ENCODE peak calls at places on chromosomes 7 and 10, in seven cellular contexts. T, A, R, G, S, M and H are unnamed samples. For H3K36me3, the result is how much of the 10 kb centered on the place peaks cover.

GRCh38 chr10:74947781-74948401 is 121.5 kb downstream of the KAT6B start:
- DNase-seq in M (no peak), T (peak), S (no peak), G (no peak), A (no peak), R (no peak), H (no peak)

GRCh38 chr10:15791816-15792524 is 68.3 kb downstream of the MINDY3 start:
- DNase-seq in R (no peak), T (no peak), A (no peak), G (no peak), S (no peak), M (no peak), H (no peak)

GRCh38 chr7:37726022-37726421 is 42.5 kb downstream of the GPR141 start:
- DNase-seq in M (no peak), A (no peak), G (no peak), R (no peak), T (no peak), S (no peak), H (no peak)

GRCh38 chr7:130461256-130461655 is 20.4 kb upstream of the CEP41 start:
- DNase-seq in A (no peak), G (no peak), T (no peak), S (no peak), M (no peak), R (no peak), H (no peak)

GRCh38 chr7:78039791-78040776 is 241.5 kb downstream of the PHTF2 start:
- DNase-seq in A (peak), S (peak), R (no peak), T (peak), M (no peak), G (peak), H (no peak)

GRCh38 chr7:240887-241421 is 48.6 kb downstream of the FAM20C start:
- DNase-seq in T (no peak), G (no peak), A (no peak), R (no peak), S (no peak), M (no peak), H (no peak)

GRCh38 chr7:30285067-30285530 is 702 bp downstream of the ZNRF2 start:
- DNase-seq in G (no peak), M (peak), T (peak), R (no peak), S (peak), A (peak), H (no peak)

GRCh38 chr7:85823379-85823778 is 636.5 kb upstream of the SEMA3D start:
- DNase-seq in A (no peak), M (no peak), S (no peak), R (no peak), T (no peak), G (no peak), H (no peak)

GRCh38 chr10:123451206-123451605 is 214.9 kb upstream of the GPR26 start:
- DNase-seq in R (no peak), S (no peak), G (no peak), T (no peak), A (no peak), M (no peak), H (no peak)

GRCh38 chr10:16933799-16934198 is 116.6 kb upstream of the RSU1 start:
- DNase-seq in R (no peak), S (no peak), M (no peak), A (no peak), T (no peak), G (no peak), H (peak)

GRCh38 chr7:19408821-19409220 is 263.6 kb upstream of the FERD3L start:
- DNase-seq in S (no peak), R (no peak), G (no peak), M (no peak), T (no peak), A (no peak), H (no peak)

GRCh38 chr7:94303736-94304135 is 91.0 kb upstream of the COL1A2 start:
- DNase-seq in M (no peak), A (no peak), T (peak), G (peak), R (no peak), S (no peak), H (peak)

GRCh38 chr7:123643495-123644428 is 11.9 kb upstream of the LMOD2 start:
- DNase-seq in G (peak), R (no peak), T (no peak), S (no peak), M (no peak), A (no peak), H (no peak)

GRCh38 chr10:8444630-8445029 is 390.1 kb downstream of the GATA3 start:
- DNase-seq in M (no peak), R (no peak), A (no peak), T (peak), G (peak), S (no peak), H (no peak)

GRCh38 chr10:29734640-29734979 is 99.8 kb upstream of the SVIL start:
- DNase-seq in R (no peak), A (no peak), S (no peak), T (no peak), M (peak), G (no peak), H (no peak)

GRCh38 chr7:137851361-137851945 is 4.7 kb upstream of the DGKI start:
- DNase-seq in S (no peak), T (no peak), G (no peak), M (no peak), R (no peak), A (no peak), H (no peak)

GRCh38 chr10:7192831-7193348 is 217.9 kb downstream of the SFMBT2 start:
- DNase-seq in A (no peak), R (no peak), S (no peak), T (no peak), G (no peak), M (no peak), H (no peak)

GRCh38 chr10:71076473-71077142 is 135.8 kb upstream of the UNC5B start:
- DNase-seq in M (peak), R (peak), T (peak), S (no peak), G (no peak), A (peak), H (no peak)

GRCh38 chr7:55192718-55193117 is 172.4 kb upstream of the LANCL2 start:
- DNase-seq in G (no peak), R (no peak), M (no peak), T (no peak), S (no peak), A (no peak), H (no peak)

GRCh38 chr7:83065714-83066113 is 97.0 kb downstream of the PCLO start:
- DNase-seq in S (no peak), G (no peak), A (no peak), R (no peak), T (no peak), M (no peak), H (no peak)

GRCh38 chr7:137439829-137440433 is 96.4 kb upstream of the PTN start:
- DNase-seq in A (no peak), G (no peak), R (no peak), S (no peak), T (no peak), M (no peak), H (no peak)

GRCh38 chr7:50795831-50796230 is 13.1 kb upstream of the GRB10 start:
- DNase-seq in S (no peak), R (no peak), A (no peak), G (no peak), T (no peak), M (no peak), H (no peak)

GRCh38 chr10:50279489-50279888 is 28.2 kb upstream of the ASAH2 start:
- DNase-seq in R (peak), M (no peak), T (no peak), A (no peak), G (peak), S (peak), H (no peak)

GRCh38 chr7:135342887-135343286 is 109.2 kb downstream of the STRA8 start:
- DNase-seq in A (no peak), S (no peak), R (no peak), G (no peak), M (no peak), T (no peak), H (no peak)

GRCh38 chr7:77439572-77439971 is 23.4 kb upstream of the GSAP start:
- DNase-seq in G (peak), A (peak), S (peak), M (no peak), R (no peak), T (peak), H (peak)

GRCh38 chr10:133422821-133423771 is 1.3 kb downstream of the SPRN start:
- DNase-seq in A (no peak), M (no peak), T (no peak), R (no peak), G (no peak), S (peak), H (no peak)

GRCh38 chr7:95899919-95900513 is 127.7 kb downstream of the DYNC1I1 start:
- DNase-seq in M (no peak), R (peak), S (no peak), A (no peak), G (peak), T (no peak), H (no peak)

GRCh38 chr10:44180321-44181154 is 204.4 kb downstream of the CXCL12 start:
- DNase-seq in R (peak), M (peak), G (no peak), T (no peak), A (no peak), S (no peak), H (peak)

GRCh38 chr7:64908358-64908757 is 5.3 kb downstream of the ZNF273 start:
- DNase-seq in S (no peak), T (no peak), R (no peak), G (no peak), A (no peak), M (no peak), H (no peak)

GRCh38 chr10:2980116-2980515 is 87.2 kb upstream of the PFKP start:
- DNase-seq in M (no peak), A (no peak), G (no peak), S (no peak), T (no peak), R (no peak), H (no peak)

GRCh38 chr7:31084226-31084625 is 32.1 kb downstream of the ADCYAP1R1 start:
- DNase-seq in S (no peak), A (no peak), T (no peak), R (no peak), G (no peak), M (no peak), H (no peak)

GRCh38 chr10:21976739-21977138 is 26.8 kb downstream of the DNAJC1 start:
- DNase-seq in M (no peak), T (no peak), A (no peak), G (no peak), R (no peak), S (no peak), H (no peak)

GRCh38 chr7:100547872-100548271 is 8.9 kb downstream of the AGFG2 start:
- DNase-seq in G (peak), M (no peak), R (no peak), A (peak), S (no peak), T (no peak), H (no peak)

GRCh38 chr7:78673272-78673671 is 780.2 kb downstream of the MAGI2 start:
- DNase-seq in G (no peak), M (no peak), R (no peak), T (no peak), A (peak), S (peak), H (no peak)

GRCh38 chr10:129032626-129033353 is 434.3 kb upstream of the MGMT start:
- DNase-seq in G (no peak), M (no peak), T (no peak), S (no peak), A (no peak), R (peak), H (no peak)

GRCh38 chr7:28409716-28410627 is 2.3 kb upstream of the CREB5 start:
- DNase-seq in R (no peak), M (peak), A (no peak), T (peak), G (no peak), S (peak), H (peak)

GRCh38 chr10:12287772-12288171 is 61.6 kb upstream of the CAMK1D start:
- DNase-seq in G (no peak), M (no peak), A (no peak), R (no peak), S (no peak), T (no peak), H (no peak)

GRCh38 chr7:139623518-139623917 is 100.0 kb downstream of the CLEC2L start:
- DNase-seq in S (no peak), A (no peak), R (no peak), M (no peak), G (peak), T (no peak), H (no peak)
- H3K36me3 ChIP-seq in S (half or more), A (under half), R (half or more), M (under half), G (under half), T (under half), H (under half)

GRCh38 chr10:92591550-92592140 is 1.3 kb upstream of the KIF11 start:
- DNase-seq in A (peak), M (peak), R (peak), S (peak), G (peak), T (peak), H (peak)
- TF ChIP-seq EP300 in A (no peak), M (no peak), R (no peak), S (no peak), G (no peak), T (no peak), H (peak)

GRCh38 chr10:125005312-125006187 is 63.6 kb downstream of the ZRANB1 start:
- DNase-seq in M (peak), T (peak), G (no peak), R (no peak), A (peak), S (peak), H (no peak)
- TF ChIP-seq POLR2A in M (no peak), T (no peak), G (no peak), R (no peak), A (no peak), S (no peak), H (no peak)

GRCh38 chr7:151348970-151349369 is 7.4 kb downstream of the NUB1 start:
- DNase-seq in R (no peak), G (no peak), M (no peak), S (no peak), A (no peak), T (no peak), H (no peak)

GRCh38 chr7:151351027-151351426 is 9.4 kb downstream of the NUB1 start:
- DNase-seq in M (no peak), S (no peak), G (peak), T (peak), A (no peak), R (peak), H (no peak)

GRCh38 chr7:151351967-151352366 is 10.4 kb downstream of the NUB1 start:
- DNase-seq in T (no peak), A (peak), R (no peak), M (no peak), G (no peak), S (no peak), H (no peak)

GRCh38 chr7:151347200-151347599 is 5.6 kb downstream of the NUB1 start:
- DNase-seq in T (no peak), G (no peak), R (peak), S (no peak), M (no peak), A (no peak), H (no peak)

DNA sequence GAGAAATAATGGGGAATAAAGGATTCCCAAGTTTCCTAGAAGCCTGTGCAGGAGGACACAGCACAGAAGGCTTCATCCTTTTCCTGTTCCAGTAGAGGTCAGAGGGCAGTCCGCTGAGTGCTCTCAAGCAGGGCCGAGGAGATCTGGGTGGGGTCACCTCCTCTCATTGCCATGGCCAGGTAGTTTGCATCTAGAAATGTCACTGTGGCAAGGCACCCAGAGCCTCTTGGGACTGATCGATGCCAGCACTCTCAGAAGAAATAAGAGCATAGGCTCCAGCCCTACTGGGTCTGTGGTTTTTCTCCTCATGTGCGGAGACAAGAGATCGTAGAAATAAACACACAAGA is 7.9 kb downstream of the NUB1 start:
- DNase-seq in A (peak), G (peak), R (no peak), M (no peak), S (no peak), T (peak), H (no peak)
- H3K36me3 ChIP-seq in A (under half), G (half or more), R (half or more), M (half or more), S (under half), T (under half), H (under half)

DNA sequence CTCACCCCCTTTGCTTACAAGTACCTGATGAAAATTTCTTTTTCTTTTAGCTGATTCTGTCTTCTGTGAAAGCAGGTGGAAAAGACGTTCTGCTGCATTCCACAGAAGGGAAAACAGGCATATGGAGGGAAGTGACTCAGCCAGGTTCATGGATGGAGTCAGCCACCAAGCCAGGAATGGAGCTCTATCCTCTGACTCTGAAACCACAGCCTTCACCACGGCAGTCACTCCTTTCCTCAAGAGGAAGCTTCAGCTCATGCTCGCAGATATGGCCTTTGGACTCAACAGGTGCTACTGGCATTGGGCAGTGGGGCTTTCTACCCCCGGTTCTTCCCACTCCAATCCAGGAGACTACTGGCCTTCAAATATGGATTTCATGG is 11.5 kb upstream of the PLAU start:
- DNase-seq in R (no peak), T (no peak), M (no peak), G (no peak), S (no peak), A (no peak), H (no peak)
- TF ChIP-seq EP300 in R (no peak), T (no peak), M (no peak), G (no peak), S (no peak), A (no peak), H (no peak)

GRCh38 chr10:72997099-72997498 is 42.5 kb upstream of the PLA2G12B start:
- DNase-seq in M (no peak), R (no peak), G (no peak), T (no peak), A (no peak), S (no peak), H (no peak)

GRCh38 chr10:73003822-73004221 is 49.2 kb upstream of the PLA2G12B start:
- DNase-seq in G (no peak), S (no peak), A (no peak), M (no peak), T (no peak), R (no peak), H (no peak)

DNA sequence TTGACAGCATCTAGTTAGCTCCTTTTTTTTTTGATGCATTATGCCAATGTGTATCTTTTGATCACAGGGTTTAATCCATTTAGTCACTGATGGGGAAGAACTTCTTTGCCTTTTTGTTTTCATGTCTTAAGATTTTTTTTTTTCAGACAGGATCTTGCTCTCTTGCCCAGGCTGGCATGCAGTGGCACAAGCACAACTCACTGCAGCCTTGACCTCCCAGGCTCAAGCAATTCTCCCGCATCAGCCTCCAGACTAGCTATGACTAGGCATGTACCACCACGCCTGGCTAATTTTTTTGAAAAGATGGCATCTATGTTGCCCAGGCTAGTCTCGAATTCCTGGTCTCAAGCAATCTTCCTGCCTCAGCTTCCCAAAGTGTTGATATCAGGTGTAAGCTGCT is 46.4 kb upstream of the PLA2G12B start:
- DNase-seq in T (no peak), R (no peak), G (no peak), S (no peak), M (no peak), A (no peak), H (no peak)
- TF ChIP-seq POLR2A in T (no peak), R (no peak), G (peak), S (no peak), M (no peak), A (no peak), H (no peak)